ENCODE peak calls at places on chromosomes 11 and 22, in five cellular contexts. Q, K, X, R and G are unnamed samples.

GRCh38 chr11:61957028-61957770 is 7.0 kb downstream of the BEST1 start:
- DNase-seq in K (no peak), X (no peak), R (no peak), Q (no peak), G (no peak)

GRCh38 chr11:128235446-128235845 is 351.9 kb downstream of the ETS1 start:
- DNase-seq in K (no peak), Q (no peak), R (no peak), X (peak; percentile 20), G (no peak)

GRCh38 chr22:20227363-20227762 is 40.8 kb downstream of the RTN4R start:
- DNase-seq in R (no peak), Q (no peak), X (no peak), K (no peak), G (no peak)

GRCh38 chr22:34414467-34415440 is 494.5 kb upstream of the LARGE1 start:
- DNase-seq in R (peak; percentile 25), X (peak; percentile 25), K (peak; percentile 21), Q (peak; percentile 33), G (peak; percentile 60)

GRCh38 chr11:119309953-119310681 is 6.8 kb downstream of the MCAM start:
- DNase-seq in Q (no peak), K (no peak), R (no peak), X (no peak), G (no peak)

GRCh38 chr11:44338031-44338430 is 28.1 kb upstream of the ALX4 start:
- DNase-seq in R (no peak), X (no peak), K (no peak), Q (no peak), G (no peak)

GRCh38 chr11:11081786-11082185 is 223.9 kb upstream of the ZBED5 start:
- DNase-seq in X (no peak), R (no peak), K (no peak), Q (no peak), G (no peak)

GRCh38 chr22:27815826-27816530 is 14.4 kb upstream of the MN1 start:
- DNase-seq in Q (no peak), X (no peak), R (no peak), K (no peak), G (no peak)

GRCh38 chr11:120141144-120142071 is 3.5 kb upstream of the TRIM29 start:
- DNase-seq in X (no peak), R (no peak), Q (no peak), K (no peak), G (no peak)

GRCh38 chr22:44885806-44886360 is 123.9 kb downstream of the PHF21B start:
- DNase-seq in R (no peak), X (no peak), K (no peak), Q (no peak), G (no peak)

GRCh38 chr11:19394525-19395016 is 153.8 kb upstream of the E2F8 start:
- DNase-seq in Q (no peak), R (no peak), K (no peak), X (no peak), G (peak; percentile 22)

GRCh38 chr11:44589301-44589700 is 23.8 kb downstream of the CD82 start:
- DNase-seq in Q (no peak), X (peak; percentile 80), K (no peak), R (no peak), G (no peak)

GRCh38 chr22:30115705-30116104 is 35.4 kb downstream of the HORMAD2 start:
- DNase-seq in K (no peak), R (no peak), X (no peak), Q (no peak), G (no peak)

GRCh38 chr11:17431139-17431538 is 42.7 kb upstream of the KCNJ11 start:
- DNase-seq in R (no peak), X (no peak), Q (no peak), K (peak; percentile 20), G (no peak)

GRCh38 chr22:21650823-21651520 is 8.9 kb downstream of the SDF2L1 start:
- DNase-seq in R (no peak), K (no peak), X (no peak), Q (no peak), G (no peak)

GRCh38 chr22:48896766-48897637 is 930.7 kb downstream of the BRD1 start:
- DNase-seq in K (no peak), R (no peak), X (no peak), Q (no peak), G (no peak)

GRCh38 chr11:33375688-33376311 is 118.6 kb downstream of the HIPK3 start:
- DNase-seq in K (peak; percentile 8), R (no peak), X (peak; percentile 45), Q (no peak), G (no peak)

GRCh38 chr11:49995559-49995958 is 13.2 kb upstream of the OR4C12 start:
- DNase-seq in Q (peak; percentile 9), K (peak; percentile 71), X (peak; percentile 42), R (no peak), G (peak; percentile 12)

GRCh38 chr22:47110817-47111443 is 348.5 kb downstream of the TBC1D22A start:
- DNase-seq in K (no peak), X (peak; percentile 11), R (no peak), Q (no peak), G (no peak)

GRCh38 chr11:34806875-34807274 is 109.3 kb downstream of the APIP start:
- DNase-seq in R (no peak), X (no peak), Q (no peak), K (no peak), G (no peak)

GRCh38 chr11:359181-359714 is 10.1 kb upstream of the B4GALNT4 start:
- DNase-seq in Q (no peak), X (no peak), K (no peak), R (no peak), G (no peak)

GRCh38 chr11:36594316-36594989 is at the start of gene IFTAP:
- DNase-seq in R (no peak), Q (peak; percentile 15), K (peak; percentile 35), X (peak; percentile 89), G (peak; percentile 4)